ENCODE peak calls at places on chromosomes 12 and 14, in four cellular contexts. I, V, N and O are unnamed samples.

GRCh38 chr12:40325349-40325960 is 100.7 kb downstream of the LRRK2 start:
- DNase-seq in V (no peak), N (no peak), I (no peak), O (no peak)

GRCh38 chr14:53432378-53432802 is 279.3 kb upstream of the DDHD1 start:
- DNase-seq in I (no peak), N (peak), V (no peak), O (peak)

GRCh38 chr14:79018846-79019245 is 848.7 kb downstream of the NRXN3 start:
- DNase-seq in V (no peak), I (no peak), N (no peak), O (no peak)

GRCh38 chr12:14643247-14643646 is 53.2 kb downstream of the GUCY2C start:
- DNase-seq in I (no peak), V (no peak), N (no peak), O (no peak)

GRCh38 chr14:66403183-66403582 is 83.0 kb upstream of the CCDC196 start:
- DNase-seq in N (no peak), I (no peak), V (no peak), O (no peak)

GRCh38 chr14:56333361-56334279 is 215.4 kb downstream of the PELI2 start:
- DNase-seq in V (no peak), I (peak), N (no peak), O (peak)

GRCh38 chr12:132602578-132603239 is 7.7 kb downstream of the LRCOL1 start:
- DNase-seq in V (no peak), N (peak), I (no peak), O (no peak)

GRCh38 chr12:128872303-128872702 is 19.0 kb downstream of the GLT1D1 start:
- DNase-seq in V (no peak), N (no peak), I (no peak), O (no peak)

GRCh38 chr12:92718483-92718985 is 15.7 kb downstream of the PLEKHG7 start:
- DNase-seq in I (no peak), N (no peak), V (no peak), O (no peak)

GRCh38 chr14:22910916-22911315 is 8.0 kb downstream of the RBM23 start:
- DNase-seq in V (no peak), N (no peak), I (no peak), O (no peak)

GRCh38 chr14:56005580-56006053 is 112.6 kb upstream of the PELI2 start:
- DNase-seq in N (no peak), V (no peak), I (no peak), O (no peak)